ENCODE peak calls at places on chromosomes 7 and 10, in six cellular contexts. B is astrocyte of the spinal cord, F is hepatocyte, A is HFF-Myc, V is A549, M is vagina. I is an unnamed sample.

GRCh38 chr7:26436996-26437547 is 145.4 kb downstream of the SNX10 start:
- DNase-seq in B (no peak), F (no peak), A (no peak), V (no peak), M (no peak), I (no peak)

GRCh38 chr10:99431190-99431549 is 746 bp upstream of the GOT1 start:
- DNase-seq in B (peak; percentile 26), F (peak; percentile 61), A (no peak), V (peak; percentile 30), M (peak; percentile 90), I (no peak)

GRCh38 chr7:5692112-5692844 is 89.2 kb downstream of the RNF216 start:
- DNase-seq in B (peak; percentile 97), F (peak; percentile 80), A (peak; percentile 71), V (peak; percentile 79), M (peak; percentile 97), I (peak; percentile 98)

GRCh38 chr10:12561720-12562119 is 212.4 kb downstream of the CAMK1D start:
- DNase-seq in B (no peak), F (no peak), A (no peak), V (no peak), M (no peak), I (no peak)

GRCh38 chr10:70169011-70169410 is 1.3 kb downstream of the SAR1A start:
- DNase-seq in B (no peak), F (no peak), A (no peak), V (no peak), M (no peak), I (no peak)

GRCh38 chr10:82072124-82072523 is 197.1 kb downstream of the NRG3 start:
- DNase-seq in B (no peak), F (no peak), A (no peak), V (no peak), M (no peak), I (no peak)

GRCh38 chr10:52729259-52730104 is 43.1 kb downstream of the MBL2 start:
- DNase-seq in B (peak; percentile 51), F (peak; percentile 47), A (no peak), V (peak; percentile 35), M (no peak), I (no peak)

GRCh38 chr7:39656415-39656814 is 33.0 kb downstream of the RALA start:
- DNase-seq in B (no peak), F (no peak), A (no peak), V (no peak), M (no peak), I (no peak)

GRCh38 chr10:90813592-90814365 is 44.1 kb downstream of the HTR7 start:
- DNase-seq in B (peak; percentile 76), F (no peak), A (no peak), V (no peak), M (no peak), I (no peak)

GRCh38 chr10:28494420-28494819 is 38.5 kb upstream of the WAC start:
- DNase-seq in B (no peak), F (no peak), A (no peak), V (no peak), M (no peak), I (no peak)

GRCh38 chr10:102815790-102816549 is 21.2 kb downstream of the CYP17A1 start:
- DNase-seq in B (peak; percentile 93), F (no peak), A (peak; percentile 52), V (no peak), M (peak; percentile 94), I (peak; percentile 51)

GRCh38 chr7:81447351-81447952 is 322.4 kb downstream of the HGF start:
- DNase-seq in B (peak; percentile 70), F (peak; percentile 69), A (peak; percentile 63), V (peak; percentile 21), M (no peak), I (peak; percentile 14)

GRCh38 chr10:114239117-114239993 is at the start of gene VWA2:
- DNase-seq in B (no peak), F (peak; percentile 80), A (no peak), V (peak; percentile 38), M (no peak), I (no peak)

GRCh38 chr7:120273476-120273975 is 551 bp downstream of the KCND2 start:
- DNase-seq in B (peak; percentile 16), F (peak; percentile 69), A (no peak), V (no peak), M (no peak), I (no peak)

GRCh38 chr7:41148521-41148951 is 554.4 kb downstream of the INHBA start:
- DNase-seq in B (peak; percentile 70), F (no peak), A (peak; percentile 68), V (no peak), M (no peak), I (peak; percentile 71)

GRCh38 chr7:55513849-55514248 is 58.5 kb downstream of the VOPP1 start:
- DNase-seq in B (no peak), F (no peak), A (no peak), V (no peak), M (no peak), I (no peak)

GRCh38 chr7:55514546-55515265 is 57.6 kb downstream of the VOPP1 start:
- DNase-seq in B (no peak), F (no peak), A (no peak), V (no peak), M (no peak), I (no peak)

GRCh38 chr7:55515569-55516279 is 56.6 kb downstream of the VOPP1 start:
- DNase-seq in B (no peak), F (no peak), A (no peak), V (no peak), M (no peak), I (no peak)

GRCh38 chr7:55510621-55511020 is 61.7 kb downstream of the VOPP1 start:
- DNase-seq in B (no peak), F (no peak), A (no peak), V (no peak), M (no peak), I (no peak)

GRCh38 chr7:55512635-55513034 is 59.7 kb downstream of the VOPP1 start:
- DNase-seq in B (no peak), F (no peak), A (no peak), V (no peak), M (no peak), I (no peak)
- H3K4me3 ChIP-seq in B (no peak overlapping the region), F (no peak overlapping the region), A (no peak overlapping the region), V (no peak overlapping the region), M (no peak overlapping the region), I (no peak overlapping the region)

GRCh38 chr10:33688506-33688905 is 354.0 kb upstream of the NRP1 start:
- DNase-seq in B (no peak), F (no peak), A (no peak), V (no peak), M (no peak), I (no peak)
- H3K4me3 ChIP-seq in B (no peak overlapping the region), F (no peak overlapping the region), A (no peak overlapping the region), V (no peak overlapping the region), M (no peak overlapping the region), I (no peak overlapping the region)

DNA sequence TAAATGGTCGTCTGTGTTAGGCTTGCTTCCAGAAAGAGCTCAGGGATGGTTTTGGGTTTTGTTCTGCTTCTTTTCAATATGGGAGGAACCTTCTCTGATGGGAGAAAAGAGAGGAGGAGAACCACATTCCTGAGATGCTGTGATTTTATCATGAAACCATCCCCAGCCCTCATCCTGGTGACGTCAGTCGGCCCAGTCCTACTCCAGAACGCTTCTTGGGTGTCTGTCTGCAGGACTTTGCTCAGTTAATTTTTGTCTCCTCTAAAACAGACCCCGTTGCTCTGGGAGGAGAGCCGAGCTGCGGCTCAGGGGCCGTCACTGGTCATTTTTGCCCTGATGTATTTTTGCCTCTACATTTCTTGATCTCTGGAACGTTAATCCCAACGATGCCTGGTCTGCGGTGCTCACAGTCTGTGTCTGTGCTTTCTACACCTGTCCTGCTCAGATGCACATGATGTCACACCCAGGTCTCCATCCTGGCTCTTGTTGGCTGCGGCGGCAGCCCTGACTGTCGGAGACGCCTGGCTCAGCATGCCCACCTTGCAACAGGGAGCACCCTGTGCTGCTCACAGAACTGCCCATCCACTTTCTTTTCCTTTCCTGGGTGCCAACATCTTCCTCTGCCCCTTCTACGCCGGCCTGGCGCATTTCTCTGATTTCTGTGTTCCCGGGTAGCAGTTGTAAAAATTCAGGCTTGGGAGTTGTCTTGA is 106.0 kb downstream of the CUX1 start:
- DNase-seq in B (no peak), F (no peak), A (no peak), V (no peak), M (no peak), I (no peak)
- H3K4me3 ChIP-seq in B (no peak overlapping the region), F (no peak overlapping the region), A (no peak overlapping the region), V (no peak overlapping the region), M (no peak overlapping the region), I (no peak overlapping the region)

GRCh38 chr7:148500978-148501377 is 89.6 kb upstream of the C7orf33 start:
- DNase-seq in B (no peak), F (no peak), A (no peak), V (no peak), M (no peak), I (no peak)

GRCh38 chr7:148503900-148504487 is 86.6 kb upstream of the C7orf33 start:
- DNase-seq in B (peak; percentile 40), F (peak; percentile 42), A (no peak), V (peak; percentile 16), M (no peak), I (peak; percentile 3)

GRCh38 chr7:148505955-148506354 is 84.6 kb upstream of the C7orf33 start:
- DNase-seq in B (no peak), F (no peak), A (no peak), V (no peak), M (no peak), I (no peak)

DNA sequence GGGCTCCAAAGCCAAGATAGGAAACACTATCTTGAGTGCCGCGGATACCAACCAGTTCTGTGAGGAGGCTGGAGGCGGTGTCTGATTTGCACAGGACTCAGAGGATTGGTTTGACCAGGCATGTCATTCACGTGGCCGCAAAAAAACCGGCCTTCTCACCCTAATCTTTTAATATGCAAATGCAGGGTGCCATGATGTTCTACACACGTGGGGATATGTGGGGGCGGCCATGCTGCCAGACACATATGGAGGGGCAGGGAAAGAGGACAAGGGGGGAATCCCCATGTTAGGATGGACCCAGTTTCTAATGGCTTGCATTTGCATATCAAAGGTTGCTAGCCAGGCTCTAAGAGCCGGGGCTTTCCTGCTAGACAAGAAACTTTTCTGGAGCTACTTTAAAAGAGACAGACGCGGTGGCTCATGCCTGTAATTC is 88.8 kb upstream of the C7orf33 start:
- DNase-seq in B (peak; percentile 11), F (peak; percentile 54), A (no peak), V (no peak), M (no peak), I (no peak)
- H3K4me3 ChIP-seq in B (no peak overlapping the region), F (peak overlapping the region; percentile 11), A (no peak overlapping the region), V (no peak overlapping the region), M (no peak overlapping the region), I (no peak overlapping the region)

GRCh38 chr7:19101911-19102310 is 15.5 kb downstream of the TWIST1 start:
- DNase-seq in B (no peak), F (no peak), A (no peak), V (no peak), M (no peak), I (no peak)
- H3K4me3 ChIP-seq in B (no peak overlapping the region), F (no peak overlapping the region), A (no peak overlapping the region), V (no peak overlapping the region), M (no peak overlapping the region), I (peak overlapping the region; percentile 38)

DNA sequence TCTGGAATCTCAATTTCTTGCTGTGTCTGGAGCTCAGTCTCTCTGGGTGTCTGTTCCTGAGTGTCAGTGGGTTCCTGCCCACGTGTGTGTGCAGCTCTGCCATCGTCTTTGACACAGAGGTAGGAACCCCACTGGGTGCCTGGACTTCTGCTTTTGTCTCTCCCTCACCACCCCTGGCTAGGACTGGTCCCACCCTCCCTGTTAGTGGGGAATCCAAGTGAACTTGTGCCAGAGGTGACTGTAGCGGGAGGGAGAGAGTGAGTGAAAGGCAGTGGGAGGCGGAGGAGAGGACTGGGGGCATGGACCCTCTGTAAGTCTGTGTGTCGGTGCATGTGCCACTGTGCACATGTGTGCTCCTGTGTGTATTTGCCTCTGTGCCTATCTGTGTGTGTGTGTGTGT is 299.9 kb upstream of the ZMIZ1 start:
- DNase-seq in B (no peak), F (no peak), A (no peak), V (no peak), M (no peak), I (no peak)
- H3K4me3 ChIP-seq in B (no peak overlapping the region), F (no peak overlapping the region), A (no peak overlapping the region), V (no peak overlapping the region), M (no peak overlapping the region), I (no peak overlapping the region)